ENCODE peak calls at places on chromosomes 11 and 22, in five cellular contexts. One of them, this sample, is unnamed.

GRCh38 chr11:12871788-12872321 is 137.3 kb upstream of the RASSF10 start:
- DNase-seq in SK-N-SH: no peak
- DNase-seq in K562: no peak
- DNase-seq in HepG2: no peak
- DNase-seq in GM12878: no peak
- DNase-seq in this sample: no peak

GRCh38 chr11:126344291-126344970 is 11.1 kb upstream of the ST3GAL4 start:
- DNase-seq in SK-N-SH: no peak
- DNase-seq in K562: no peak
- DNase-seq in HepG2: no peak
- DNase-seq in GM12878: no peak
- DNase-seq in this sample: no peak

GRCh38 chr22:44473580-44473979 is 24.5 kb downstream of the RTL6 start:
- DNase-seq in SK-N-SH: no peak
- DNase-seq in K562: no peak
- DNase-seq in HepG2: no peak
- DNase-seq in GM12878: no peak
- DNase-seq in this sample: no peak

GRCh38 chr11:75492181-75492820 is 33.4 kb downstream of the GDPD5 start:
- DNase-seq in SK-N-SH: no peak
- DNase-seq in K562: no peak
- DNase-seq in HepG2: no peak
- DNase-seq in GM12878: no peak
- DNase-seq in this sample: no peak

GRCh38 chr22:37303821-37304274 is 21.5 kb downstream of the CYTH4 start:
- DNase-seq in SK-N-SH: no peak
- DNase-seq in K562: peak; percentile 43
- DNase-seq in HepG2: peak; percentile 32
- DNase-seq in GM12878: no peak
- DNase-seq in this sample: peak; percentile 42

GRCh38 chr11:33110083-33110482 is 51.2 kb downstream of the CSTF3 start:
- DNase-seq in SK-N-SH: no peak
- DNase-seq in K562: no peak
- DNase-seq in HepG2: no peak
- DNase-seq in GM12878: no peak
- DNase-seq in this sample: no peak

GRCh38 chr11:11409916-11410315 is 56.9 kb upstream of the CSNK2A3 start:
- DNase-seq in SK-N-SH: no peak
- DNase-seq in K562: no peak
- DNase-seq in HepG2: no peak
- DNase-seq in GM12878: no peak
- DNase-seq in this sample: no peak

GRCh38 chr11:61871158-61871597 is 20.2 kb downstream of the FADS3 start:
- DNase-seq in SK-N-SH: peak; percentile 94
- DNase-seq in K562: peak; percentile 88
- DNase-seq in HepG2: peak; percentile 64
- DNase-seq in GM12878: no peak
- DNase-seq in this sample: peak; percentile 43

GRCh38 chr11:86091566-86091965 is 22.7 kb upstream of the PICALM start:
- DNase-seq in SK-N-SH: no peak
- DNase-seq in K562: no peak
- DNase-seq in HepG2: no peak
- DNase-seq in GM12878: no peak
- DNase-seq in this sample: no peak

GRCh38 chr11:6200975-6201374 is 2.0 kb downstream of the OR52W1 start:
- DNase-seq in SK-N-SH: no peak
- DNase-seq in K562: no peak
- DNase-seq in HepG2: no peak
- DNase-seq in GM12878: no peak
- DNase-seq in this sample: no peak

GRCh38 chr22:47062126-47062525 is 299.7 kb downstream of the TBC1D22A start:
- DNase-seq in SK-N-SH: no peak
- DNase-seq in K562: no peak
- DNase-seq in HepG2: no peak
- DNase-seq in GM12878: no peak
- DNase-seq in this sample: no peak

GRCh38 chr22:46528121-46528610 is 9.3 kb downstream of the CELSR1 start:
- DNase-seq in SK-N-SH: no peak
- DNase-seq in K562: no peak
- DNase-seq in HepG2: peak; percentile 95
- DNase-seq in GM12878: no peak
- DNase-seq in this sample: peak; percentile 69

GRCh38 chr11:110071197-110071596 is 22.0 kb upstream of the ZC3H12C start:
- DNase-seq in SK-N-SH: no peak
- DNase-seq in K562: no peak
- DNase-seq in HepG2: no peak
- DNase-seq in GM12878: no peak
- DNase-seq in this sample: no peak

GRCh38 chr11:109034341-109034696 is 369.4 kb downstream of the DDX10 start:
- DNase-seq in SK-N-SH: no peak
- DNase-seq in K562: no peak
- DNase-seq in HepG2: no peak
- DNase-seq in GM12878: no peak
- DNase-seq in this sample: no peak

GRCh38 chr11:107799245-107799859 is 59.2 kb downstream of the SLC35F2 start:
- DNase-seq in SK-N-SH: peak; percentile 60
- DNase-seq in K562: peak; percentile 67
- DNase-seq in HepG2: peak; percentile 41
- DNase-seq in GM12878: peak; percentile 12
- DNase-seq in this sample: peak; percentile 46

GRCh38 chr22:45612940-45613339 is 58.7 kb upstream of the ATXN10 start:
- DNase-seq in SK-N-SH: no peak
- DNase-seq in K562: no peak
- DNase-seq in HepG2: no peak
- DNase-seq in GM12878: no peak
- DNase-seq in this sample: no peak

GRCh38 chr11:61104963-61105362 is 2.7 kb downstream of the CD5 start:
- DNase-seq in SK-N-SH: no peak
- DNase-seq in K562: no peak
- DNase-seq in HepG2: no peak
- DNase-seq in GM12878: no peak
- DNase-seq in this sample: no peak

GRCh38 chr11:16346975-16347374 is 9.4 kb downstream of the SOX6 start:
- DNase-seq in SK-N-SH: no peak
- DNase-seq in K562: no peak
- DNase-seq in HepG2: no peak
- DNase-seq in GM12878: no peak
- DNase-seq in this sample: no peak

GRCh38 chr11:133811850-133812685 is 33.2 kb downstream of the SPATA19 start:
- DNase-seq in SK-N-SH: no peak
- DNase-seq in K562: no peak
- DNase-seq in HepG2: no peak
- DNase-seq in GM12878: no peak
- DNase-seq in this sample: no peak

GRCh38 chr22:49814164-49814686 is 13.4 kb downstream of the BRD1 start:
- DNase-seq in SK-N-SH: no peak
- DNase-seq in K562: no peak
- DNase-seq in HepG2: no peak
- DNase-seq in GM12878: no peak
- DNase-seq in this sample: no peak

GRCh38 chr11:116580828-116581227 is 192.0 kb downstream of the BUD13 start:
- DNase-seq in SK-N-SH: no peak
- DNase-seq in K562: no peak
- DNase-seq in HepG2: no peak
- DNase-seq in GM12878: no peak
- DNase-seq in this sample: no peak

GRCh38 chr11:43579919-43580276 is 100.6 kb upstream of the HSD17B12 start:
- DNase-seq in SK-N-SH: no peak
- DNase-seq in K562: no peak
- DNase-seq in HepG2: no peak
- DNase-seq in GM12878: no peak
- DNase-seq in this sample: no peak

GRCh38 chr22:20607157-20607907 is 99.9 kb downstream of the MED15 start:
- DNase-seq in SK-N-SH: peak; percentile 55
- DNase-seq in K562: no peak
- DNase-seq in HepG2: no peak
- DNase-seq in GM12878: no peak
- DNase-seq in this sample: no peak

GRCh38 chr11:94545641-94546470 is 2.1 kb downstream of the FUT4 start:
- DNase-seq in SK-N-SH: no peak
- DNase-seq in K562: no peak
- DNase-seq in HepG2: no peak
- DNase-seq in GM12878: no peak
- DNase-seq in this sample: no peak

GRCh38 chr11:8459711-8460399 is 134.2 kb downstream of the STK33 start:
- DNase-seq in SK-N-SH: no peak
- DNase-seq in K562: no peak
- DNase-seq in HepG2: no peak
- DNase-seq in GM12878: no peak
- DNase-seq in this sample: no peak

GRCh38 chr11:121696177-121696863 is 243.6 kb upstream of the SORL1-AS1 start:
- DNase-seq in SK-N-SH: no peak
- DNase-seq in K562: no peak
- DNase-seq in HepG2: no peak
- DNase-seq in GM12878: no peak
- DNase-seq in this sample: no peak

GRCh38 chr22:27146871-27147591 is 489.6 kb downstream of the MIAT start:
- DNase-seq in SK-N-SH: no peak
- DNase-seq in K562: no peak
- DNase-seq in HepG2: no peak
- DNase-seq in GM12878: no peak
- DNase-seq in this sample: no peak

GRCh38 chr11:79269923-79270322 is 170.9 kb downstream of the TENM4 start:
- DNase-seq in SK-N-SH: peak; percentile 33
- DNase-seq in K562: no peak
- DNase-seq in HepG2: no peak
- DNase-seq in GM12878: no peak
- DNase-seq in this sample: no peak

GRCh38 chr11:46272816-46273427 is 4.5 kb upstream of the CREB3L1 start:
- DNase-seq in SK-N-SH: no peak
- DNase-seq in K562: peak; percentile 35
- DNase-seq in HepG2: no peak
- DNase-seq in GM12878: no peak
- DNase-seq in this sample: no peak

GRCh38 chr11:126597041-126597440 is 241.6 kb downstream of the ST3GAL4 start:
- DNase-seq in SK-N-SH: no peak
- DNase-seq in K562: no peak
- DNase-seq in HepG2: no peak
- DNase-seq in GM12878: no peak
- DNase-seq in this sample: no peak

GRCh38 chr22:31846161-31847115 is 92.6 kb downstream of the DEPDC5 start:
- DNase-seq in SK-N-SH: peak; percentile 25
- DNase-seq in K562: peak; percentile 28
- DNase-seq in HepG2: no peak
- DNase-seq in GM12878: no peak
- DNase-seq in this sample: no peak

GRCh38 chr11:112012877-112013276 is 12.3 kb upstream of the DLAT start:
- DNase-seq in SK-N-SH: no peak
- DNase-seq in K562: peak; percentile 22
- DNase-seq in HepG2: peak; percentile 8
- DNase-seq in GM12878: no peak
- DNase-seq in this sample: no peak

GRCh38 chr11:71263391-71263790 is 11.0 kb upstream of the SHANK2 start:
- DNase-seq in SK-N-SH: no peak
- DNase-seq in K562: no peak
- DNase-seq in HepG2: no peak
- DNase-seq in GM12878: no peak
- DNase-seq in this sample: no peak

GRCh38 chr22:17110791-17111550 is 10.2 kb downstream of the TMEM121B start:
- DNase-seq in SK-N-SH: no peak
- DNase-seq in K562: no peak
- DNase-seq in HepG2: no peak
- DNase-seq in GM12878: no peak
- DNase-seq in this sample: no peak

GRCh38 chr22:37781434-37782059 is 26.2 kb upstream of the GCAT start:
- DNase-seq in SK-N-SH: no peak
- DNase-seq in K562: no peak
- DNase-seq in HepG2: peak; percentile 42
- DNase-seq in GM12878: no peak
- DNase-seq in this sample: no peak

DNA sequence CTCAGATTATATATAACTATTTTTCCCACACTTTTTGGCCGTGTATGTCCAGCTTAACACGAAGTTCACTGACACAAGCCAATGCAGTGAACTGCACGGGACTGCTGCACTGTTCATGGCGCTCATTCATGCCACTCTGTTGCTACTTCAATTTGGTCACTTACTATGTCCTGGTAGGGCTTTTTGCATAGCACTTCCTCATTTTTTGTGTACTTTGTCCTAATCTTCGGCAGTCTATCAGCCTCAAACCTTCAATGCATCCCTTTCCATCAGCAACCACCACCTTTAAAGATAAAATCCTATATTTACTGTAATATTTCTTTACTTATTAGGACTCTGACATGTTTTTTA is 18.7 kb upstream of the ARHGAP32 start:
- DNase-seq in SK-N-SH: no peak
- DNase-seq in K562: no peak
- DNase-seq in HepG2: no peak
- DNase-seq in GM12878: no peak
- DNase-seq in this sample: no peak
- TF ChIP-seq ZBTB33 in SK-N-SH: no peak
- TF ChIP-seq ZBTB33 in K562: no peak
- TF ChIP-seq ZBTB33 in HepG2: no peak
- TF ChIP-seq ZBTB33 in GM12878: no peak
- TF ChIP-seq ZBTB33 in this sample: no peak

GRCh38 chr11:18394300-18394927 is at the start of gene LDHA:
- DNase-seq in SK-N-SH: peak; percentile 95
- DNase-seq in K562: peak; percentile 96
- DNase-seq in HepG2: peak; percentile 93
- DNase-seq in GM12878: peak; percentile 80
- DNase-seq in this sample: peak; percentile 90

GRCh38 chr11:18393581-18394299 is 623 bp upstream of the LDHA start:
- DNase-seq in SK-N-SH: no peak
- DNase-seq in K562: no peak
- DNase-seq in HepG2: no peak
- DNase-seq in GM12878: no peak
- DNase-seq in this sample: no peak

GRCh38 chr11:18392434-18393321 is 1.7 kb upstream of the LDHA start:
- DNase-seq in SK-N-SH: no peak
- DNase-seq in K562: no peak
- DNase-seq in HepG2: no peak
- DNase-seq in GM12878: no peak
- DNase-seq in this sample: no peak

GRCh38 chr11:18395735-18396504 is 1.6 kb downstream of the LDHA start:
- DNase-seq in SK-N-SH: peak; percentile 93
- DNase-seq in K562: peak; percentile 91
- DNase-seq in HepG2: peak; percentile 97
- DNase-seq in GM12878: peak; percentile 86
- DNase-seq in this sample: peak; percentile 97

GRCh38 chr11:18394928-18395734 is 768 bp downstream of the LDHA start:
- DNase-seq in SK-N-SH: peak; percentile 30
- DNase-seq in K562: peak; percentile 35
- DNase-seq in HepG2: no peak
- DNase-seq in GM12878: no peak
- DNase-seq in this sample: no peak
- TF ChIP-seq ZBTB33 in SK-N-SH: no peak
- TF ChIP-seq ZBTB33 in K562: no peak
- TF ChIP-seq ZBTB33 in HepG2: no peak
- TF ChIP-seq ZBTB33 in GM12878: no peak
- TF ChIP-seq ZBTB33 in this sample: no peak

GRCh38 chr11:132060546-132060945 is 690.1 kb downstream of the NTM start:
- DNase-seq in SK-N-SH: no peak
- DNase-seq in K562: no peak
- DNase-seq in HepG2: no peak
- DNase-seq in GM12878: no peak
- DNase-seq in this sample: no peak
- TF ChIP-seq ZBTB33 in SK-N-SH: no peak
- TF ChIP-seq ZBTB33 in K562: no peak
- TF ChIP-seq ZBTB33 in HepG2: no peak
- TF ChIP-seq ZBTB33 in GM12878: no peak
- TF ChIP-seq ZBTB33 in this sample: no peak

GRCh38 chr22:39356464-39356863 is 6.7 kb downstream of the SYNGR1 start:
- DNase-seq in SK-N-SH: no peak
- DNase-seq in K562: no peak
- DNase-seq in HepG2: no peak
- DNase-seq in GM12878: no peak
- DNase-seq in this sample: no peak
- TF ChIP-seq ZBTB33 in SK-N-SH: no peak
- TF ChIP-seq ZBTB33 in K562: no peak
- TF ChIP-seq ZBTB33 in HepG2: no peak
- TF ChIP-seq ZBTB33 in GM12878: no peak
- TF ChIP-seq ZBTB33 in this sample: no peak